ENCODE peak calls at places on chromosomes 1 and 21, in seven cellular contexts. J is IMR-90, P is GM12878, Y is HCT116, I is K562, T is H1, Z is HepG2. B is an unnamed sample.

GRCh38 chr1:66532798-66533783 is 862 bp upstream of the SGIP1 start:
- DNase-seq in Y (no peak), I (no peak), P (no peak), J (peak), Z (no peak), T (peak), B (peak)

GRCh38 chr1:24349891-24350290 is 30.7 kb downstream of the GRHL3 start:
- DNase-seq in Y (no peak), J (peak), I (no peak), T (no peak), P (no peak), Z (no peak), B (no peak)

GRCh38 chr1:221913351-221913750 is 171.5 kb upstream of the DUSP10 start:
- DNase-seq in P (no peak), Z (no peak), I (no peak), J (peak), Y (no peak), T (no peak), B (no peak)

GRCh38 chr1:7378346-7379130 is 392.6 kb upstream of the VAMP3 start:
- DNase-seq in Y (no peak), J (no peak), P (no peak), Z (no peak), I (no peak), T (no peak), B (no peak)

GRCh38 chr1:31095298-31095981 is 29.9 kb upstream of the PUM1 start:
- DNase-seq in P (no peak), J (peak), Z (no peak), I (no peak), T (no peak), Y (no peak), B (peak)

GRCh38 chr1:74729741-74730478 is 2.9 kb downstream of the CRYZ start:
- DNase-seq in J (peak), I (peak), P (no peak), T (no peak), Z (peak), Y (peak), B (no peak)

GRCh38 chr1:203126866-203127671 is 457 bp upstream of the ADORA1 start:
- DNase-seq in I (no peak), Z (no peak), T (peak), P (no peak), J (peak), Y (no peak), B (no peak)

GRCh38 chr1:40640314-40641076 is 25.0 kb downstream of the RIMS3 start:
- DNase-seq in Z (no peak), Y (no peak), T (no peak), J (no peak), I (no peak), P (no peak), B (no peak)

GRCh38 chr1:46769028-46769740 is 29.7 kb upstream of the CYP4B1 start:
- DNase-seq in I (no peak), P (no peak), Z (no peak), Y (no peak), J (no peak), T (no peak), B (no peak)

GRCh38 chr21:25398630-25399029 is 208.7 kb downstream of the MRPL39 start:
- DNase-seq in Z (no peak), Y (no peak), T (no peak), P (no peak), I (no peak), J (no peak), B (no peak)

GRCh38 chr21:25400427-25400826 is 206.9 kb downstream of the MRPL39 start:
- DNase-seq in T (no peak), I (no peak), J (no peak), Y (no peak), Z (no peak), P (no peak), B (no peak)

DNA sequence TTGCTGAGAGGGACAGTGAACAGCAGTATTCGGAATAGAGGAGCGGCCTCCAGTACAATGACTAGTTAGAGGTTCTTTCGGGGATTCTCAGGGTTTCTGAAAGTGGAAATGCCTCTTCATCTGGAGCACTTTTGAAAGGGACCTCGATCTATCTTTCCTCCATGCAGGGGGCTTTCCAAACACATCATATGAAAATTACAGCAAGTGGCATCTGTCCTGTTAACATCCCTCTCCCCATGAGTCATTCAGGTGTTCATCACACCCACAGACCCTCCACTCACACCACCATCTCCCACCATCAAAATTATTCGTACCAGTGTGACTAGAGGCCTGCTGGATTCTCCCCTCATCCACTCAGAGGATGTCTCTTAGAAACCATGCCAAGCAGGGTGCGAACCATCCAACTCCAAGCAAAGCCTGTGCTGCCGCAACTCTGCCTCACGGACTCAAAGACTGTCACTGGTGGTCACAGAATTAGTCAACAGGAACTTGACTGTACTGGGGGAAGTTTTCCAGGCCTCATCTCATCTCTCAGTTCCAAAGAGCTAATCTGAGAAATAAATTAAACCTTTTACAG is 211.1 kb downstream of the MRPL39 start:
- DNase-seq in J (no peak), P (peak), Y (no peak), I (no peak), Z (no peak), T (no peak), B (no peak)
- TF ChIP-seq POLR2A in J (no peak), P (no peak), Y (no peak), I (no peak), Z (no peak), T (no peak), B (no peak)

DNA sequence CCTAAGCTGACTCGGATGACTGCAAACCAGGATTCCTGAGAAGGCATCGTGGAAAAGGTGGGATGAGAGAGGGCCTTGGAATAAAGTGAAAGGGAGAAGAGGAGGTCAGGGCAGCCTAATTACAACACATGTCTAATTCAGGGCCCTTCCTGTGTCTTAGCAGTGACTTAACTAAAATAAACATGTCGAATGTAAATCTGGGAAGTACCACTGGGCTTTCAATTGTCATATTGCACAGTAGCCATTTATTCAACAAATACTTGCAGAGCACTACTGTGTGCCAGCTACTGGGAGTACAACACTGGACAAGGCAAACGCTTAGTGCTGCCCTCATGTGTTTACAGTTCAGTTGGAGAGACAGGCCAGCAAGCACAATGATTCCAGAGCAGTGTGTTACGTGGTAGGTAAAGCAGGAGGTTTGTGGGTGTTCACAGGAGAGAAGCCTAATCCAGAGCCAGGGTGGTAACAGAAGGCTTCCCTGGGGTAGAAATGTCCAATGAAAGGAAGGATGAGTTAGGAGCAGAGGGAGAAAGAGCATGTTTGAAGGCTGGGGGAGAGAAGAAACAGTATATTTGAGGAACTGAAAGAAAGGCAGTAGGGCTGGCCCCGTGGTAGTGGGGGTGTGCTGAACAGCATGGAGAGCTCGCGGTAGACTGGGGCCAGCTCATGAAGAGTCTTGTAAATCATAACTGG is 38.0 kb upstream of the RASAL2 start:
- DNase-seq in Y (peak), P (peak), T (no peak), Z (peak), J (peak), I (no peak), B (no peak)
- H2AFZ ChIP-seq in Y (peak), P (peak), T (peak), Z (peak), J (peak), I (peak), B (peak)

GRCh38 chr1:27395441-27396195 is 3.2 kb downstream of the GPR3 start:
- DNase-seq in I (peak), J (peak), P (no peak), Y (peak), T (peak), Z (peak), B (peak)
- TF ChIP-seq POLR2A in I (peak), J (no peak), P (no peak), Y (no peak), T (no peak), Z (no peak), B (no peak)

GRCh38 chr1:156244126-156244525 is 2.1 kb downstream of the BGLAP start:
- DNase-seq in P (no peak), Y (no peak), Z (no peak), T (no peak), I (no peak), J (no peak), B (no peak)

GRCh38 chr1:156242738-156243137 is 754 bp downstream of the BGLAP start:
- DNase-seq in P (no peak), Z (no peak), J (no peak), I (no peak), Y (no peak), T (peak), B (no peak)

GRCh38 chr1:156241926-156242325 is at the start of gene BGLAP:
- DNase-seq in I (no peak), Z (no peak), T (no peak), Y (no peak), P (no peak), J (no peak), B (no peak)

GRCh38 chr1:156238248-156238647 is 3.7 kb upstream of the BGLAP start:
- DNase-seq in J (no peak), Y (no peak), I (no peak), P (no peak), T (no peak), Z (no peak), B (no peak)

DNA sequence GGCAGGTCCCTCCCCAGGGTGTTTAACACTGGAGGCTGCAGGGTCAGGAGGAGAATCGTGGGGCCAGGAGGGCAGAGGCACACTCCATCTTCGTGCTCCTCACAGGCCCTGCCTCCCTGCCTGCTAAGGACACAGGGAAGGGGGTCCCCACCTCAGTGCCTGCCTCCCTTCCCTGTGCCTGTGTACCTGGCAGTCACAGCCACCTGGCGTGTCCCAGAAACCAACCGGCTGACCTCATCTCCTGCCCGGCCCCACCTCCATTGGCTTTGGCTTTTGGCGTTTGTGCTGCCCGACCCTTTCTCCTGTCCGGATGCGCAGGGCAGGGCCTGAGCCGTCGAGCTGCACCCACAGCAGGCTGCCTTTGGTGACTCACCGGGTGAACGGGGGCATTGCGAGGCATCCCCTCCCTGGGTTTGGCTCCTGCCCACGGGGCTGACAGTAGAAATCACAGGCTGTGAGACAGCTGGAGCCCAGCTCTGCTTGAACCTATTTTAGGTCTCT is 623 bp upstream of the BGLAP start:
- DNase-seq in P (no peak), I (no peak), Z (no peak), J (peak), T (peak), Y (no peak), B (no peak)
- H2AFZ ChIP-seq in P (no peak), I (no peak), Z (no peak), J (no peak), T (no peak), Y (no peak), B (no peak)

B was measured in endothelial cell of umbilical vein.